ENCODE peak calls at places on chromosomes 4 and X, in four cellular contexts. E is WTC11, N is SK-N-SH, C is H1. B is an unnamed sample.

GRCh38 chr4:26765515-26765914 is 95.1 kb upstream of the STIM2 start:
- DNase-seq in E (no peak), N (no peak), C (no peak), B (peak; percentile 42)

GRCh38 chr4:131609039-131609438 is 1540.1 kb upstream of the PCDH10 start:
- DNase-seq in E (no peak), N (no peak), C (no peak), B (no peak)

GRCh38 chrX:1751781-1752180 is 136.9 kb downstream of the ASMT start:
- DNase-seq in E (no peak), N (no peak), C (no peak), B (no peak)

GRCh38 chr4:54879576-54879975 is 221.8 kb downstream of the KIT start:
- DNase-seq in E (no peak), N (no peak), C (no peak), B (no peak)

GRCh38 chrX:43703211-43703791 is 47.2 kb downstream of the MAOA start:
- DNase-seq in E (no peak), N (no peak), C (no peak), B (no peak)

GRCh38 chr4:4969298-4969697 is 50.0 kb downstream of the CYTL1 start:
- DNase-seq in E (no peak), N (no peak), C (no peak), B (no peak)

GRCh38 chrX:106875151-106875550 is 28.0 kb downstream of the RIPPLY1 start:
- DNase-seq in E (no peak), N (no peak), C (no peak), B (no peak)

GRCh38 chr4:92014060-92014459 is 289.7 kb upstream of the GRID2 start:
- DNase-seq in E (no peak), N (no peak), C (no peak), B (no peak)

GRCh38 chr4:119242417-119242816 is 29.9 kb downstream of the USP53 start:
- DNase-seq in E (no peak), N (no peak), C (no peak), B (no peak)

GRCh38 chr4:150235795-150236385 is 157.6 kb downstream of the DCLK2 start:
- DNase-seq in E (no peak), N (no peak), C (no peak), B (no peak)

GRCh38 chr4:179344861-179345260 is 1902.6 kb upstream of the AGA start:
- DNase-seq in E (no peak), N (no peak), C (no peak), B (no peak)

GRCh38 chrX:73944582-73944947 is 359.4 kb upstream of the ZCCHC13 start:
- DNase-seq in E (no peak), N (no peak), C (no peak), B (no peak)

GRCh38 chr4:185774815-185775684 is 36.9 kb downstream of the SORBS2 start:
- DNase-seq in E (no peak), N (no peak), C (no peak), B (no peak)

GRCh38 chr4:152385551-152385950 is 150.3 kb downstream of the FBXW7 start:
- DNase-seq in E (no peak), N (peak; percentile 2), C (no peak), B (no peak)

GRCh38 chr4:96099031-96099430 is 259.1 kb downstream of the PDHA2 start:
- DNase-seq in E (no peak), N (no peak), C (no peak), B (no peak)

GRCh38 chrX:110415440-110416167 is 57.0 kb downstream of the RTL9 start:
- DNase-seq in E (no peak), N (no peak), C (no peak), B (no peak)

GRCh38 chrX:17606211-17606610 is 131.1 kb upstream of the SCML1 start:
- DNase-seq in E (no peak), N (no peak), C (no peak), B (no peak)

GRCh38 chrX:96480081-96480480 is 204.6 kb upstream of the DIAPH2 start:
- DNase-seq in E (no peak), N (no peak), C (no peak), B (no peak)

GRCh38 chr4:121070696-121071639 is 1.4 kb downstream of the NDNF start:
- DNase-seq in E (peak; percentile 77), N (peak; percentile 77), C (peak; percentile 75), B (no peak)

GRCh38 chr4:15931451-15932210 is 6.9 kb downstream of the FGFBP1 start:
- DNase-seq in E (no peak), N (no peak), C (no peak), B (no peak)

GRCh38 chrX:97490656-97491055 is 606.9 kb downstream of the RPA4 start:
- DNase-seq in E (no peak), N (no peak), C (no peak), B (no peak)

GRCh38 chrX:131032646-131033230 is 25.4 kb upstream of the ARHGAP36 start:
- DNase-seq in E (no peak), N (no peak), C (no peak), B (no peak)

GRCh38 chr4:145660064-145660463 is 19.9 kb upstream of the C4orf51 start:
- DNase-seq in E (no peak), N (no peak), C (no peak), B (no peak)

GRCh38 chr4:177047070-177047850 is 254.5 kb upstream of the VEGFC start:
- DNase-seq in E (peak; percentile 72), N (peak; percentile 49), C (peak; percentile 72), B (peak; percentile 20)

GRCh38 chrX:154840856-154841255 is 6.4 kb upstream of the SMIM9 start:
- DNase-seq in E (no peak), N (peak; percentile 45), C (no peak), B (peak; percentile 65)

GRCh38 chrX:62839596-62839995 is 511.5 kb downstream of the SPIN4 start:
- DNase-seq in E (no peak), N (no peak), C (no peak), B (no peak)

DNA sequence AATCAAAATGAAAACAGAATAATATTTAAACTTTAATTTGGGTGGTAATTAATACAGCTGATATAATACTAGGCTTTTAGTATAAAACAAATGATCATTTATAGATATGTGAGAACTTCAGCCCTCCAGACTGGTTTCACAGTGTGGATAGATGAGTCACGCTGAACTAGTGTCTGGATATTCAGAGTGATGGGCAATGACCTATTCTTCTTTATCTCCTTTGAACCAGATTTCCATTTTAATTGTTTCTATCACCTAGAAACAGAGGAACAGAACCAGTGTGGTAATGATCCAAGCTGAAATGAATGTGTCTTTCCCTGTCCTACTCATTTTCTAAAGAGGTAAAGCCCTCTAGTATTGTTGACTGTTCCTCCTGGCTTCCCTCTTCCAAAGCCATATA is 155.2 kb upstream of the GK2 start:
- DNase-seq in E (no peak), N (no peak), C (no peak), B (no peak)
- TF ChIP-seq TEAD4 in E (no peak), N (no peak), C (no peak), B (peak; percentile 13)

DNA sequence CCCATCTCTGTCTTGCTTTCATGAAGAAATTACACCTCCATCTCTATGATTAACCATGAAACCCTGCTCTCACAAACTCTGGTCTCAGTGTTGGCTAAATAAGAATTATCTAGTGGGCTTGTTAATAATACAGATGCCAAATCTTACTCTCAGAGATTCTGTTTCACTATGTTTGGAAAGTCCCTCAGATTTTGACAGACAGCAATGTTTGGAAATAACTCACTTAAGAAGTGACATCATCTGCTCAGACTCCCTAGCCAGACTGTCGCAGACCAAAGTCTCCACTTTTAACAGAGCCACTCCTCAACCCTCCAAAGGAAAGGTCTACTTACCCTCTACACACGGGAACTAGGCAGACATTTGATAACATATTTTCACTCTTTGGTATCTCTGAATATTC is 328.5 kb upstream of the FGF16 start:
- DNase-seq in E (no peak), N (no peak), C (no peak), B (no peak)
- TF ChIP-seq TEAD4 in E (no peak), N (no peak), C (no peak), B (no peak)

GRCh38 chrX:132809581-132809980 is 148.8 kb downstream of the HS6ST2 start:
- DNase-seq in E (no peak), N (no peak), C (no peak), B (no peak)

GRCh38 chrX:132807411-132808030 is 150.9 kb downstream of the HS6ST2 start:
- DNase-seq in E (no peak), N (no peak), C (no peak), B (no peak)

GRCh38 chrX:132810488-132810887 is 147.9 kb downstream of the HS6ST2 start:
- DNase-seq in E (no peak), N (no peak), C (no peak), B (no peak)

GRCh38 chrX:132815643-132816042 is 142.8 kb downstream of the HS6ST2 start:
- DNase-seq in E (no peak), N (no peak), C (no peak), B (no peak)

DNA sequence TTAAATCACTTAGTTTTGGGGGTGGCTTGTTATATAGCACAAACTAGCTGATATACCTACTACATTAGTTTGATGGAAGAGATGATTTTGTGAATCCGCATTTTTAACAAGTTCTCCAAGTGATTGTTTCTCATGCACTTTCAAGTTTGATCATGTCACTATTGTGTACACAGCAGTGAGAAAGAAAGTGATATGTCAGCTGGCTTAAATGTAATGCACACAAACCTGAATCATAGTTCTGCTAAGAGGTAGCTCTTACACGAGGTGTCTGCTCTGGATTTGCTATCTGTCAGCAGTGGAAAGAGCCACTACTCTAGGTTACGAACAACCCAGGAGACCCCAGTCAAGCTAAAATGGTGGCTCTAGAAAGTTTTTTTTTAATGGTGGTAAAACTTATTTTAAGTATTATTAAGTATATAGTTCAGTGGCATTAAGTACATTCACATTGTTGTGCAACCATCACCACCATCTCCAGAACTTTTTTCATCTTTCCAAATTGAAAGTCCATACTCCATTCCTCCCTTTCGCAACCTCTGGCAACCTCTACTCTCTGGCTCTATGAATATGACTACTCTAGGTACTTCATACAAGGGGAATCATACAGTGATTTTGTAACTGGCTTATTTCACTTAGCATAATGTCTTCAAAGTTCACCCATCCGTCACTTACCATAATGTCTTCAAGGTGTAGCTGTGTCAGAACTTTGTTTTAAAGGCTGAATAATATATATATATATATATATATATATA is 147.3 kb downstream of the HS6ST2 start:
- DNase-seq in E (no peak), N (no peak), C (no peak), B (no peak)
- TF ChIP-seq TEAD4 in E (no peak), N (no peak), C (no peak), B (no peak)

GRCh38 chr4:138537739-138538138 is 295.6 kb upstream of the SLC7A11 start:
- DNase-seq in E (no peak), N (no peak), C (no peak), B (no peak)

GRCh38 chr4:138540056-138540800 is 298.1 kb upstream of the SLC7A11 start:
- DNase-seq in E (no peak), N (no peak), C (no peak), B (no peak)

GRCh38 chr4:138538743-138539142 is 296.6 kb upstream of the SLC7A11 start:
- DNase-seq in E (no peak), N (no peak), C (no peak), B (no peak)

GRCh38 chr4:138542191-138542771 is 300.1 kb upstream of the SLC7A11 start:
- DNase-seq in E (no peak), N (no peak), C (no peak), B (no peak)
- TF ChIP-seq TEAD4 in E (no peak), N (no peak), C (no peak), B (no peak)

GRCh38 chrX:44747317-44747716 is 96.5 kb upstream of the DUSP21 start:
- DNase-seq in E (no peak), N (no peak), C (no peak), B (no peak)
- TF ChIP-seq TEAD4 in E (no peak), N (no peak), C (no peak), B (no peak)

GRCh38 chr4:924107-925096 is 7.7 kb downstream of the GAK start:
- DNase-seq in E (no peak), N (peak; percentile 46), C (no peak), B (peak; percentile 80)
- TF ChIP-seq TEAD4 in E (no peak), N (no peak), C (no peak), B (no peak)